ENCODE peak calls at places on chromosomes 3 and 15, in five cellular contexts. M is IMR-90, F is kidney epithelial cell, X is GM12864, Z is thoracic aorta. T is an unnamed sample.
A peak's percentile ranks its signal among the peaks of the same experiment; 100 is the strongest.

GRCh38 chr3:141126661-141127343 is 75.7 kb downstream of the SPSB4 start:
- DNase-seq in M (no peak), F (no peak), X (no peak), Z (no peak), T (no peak)

GRCh38 chr15:54636147-54636546 is 560.6 kb downstream of the RSL24D1 start:
- DNase-seq in M (no peak), F (no peak), X (no peak), Z (no peak), T (no peak)

GRCh38 chr3:149179225-149179624 is 42.4 kb downstream of the CP start:
- DNase-seq in M (peak; percentile 78), F (no peak), X (no peak), Z (no peak), T (no peak)

GRCh38 chr15:64702816-64703631 is 72.4 kb downstream of the RBPMS2 start:
- DNase-seq in M (peak; percentile 80), F (no peak), X (peak; percentile 55), Z (peak; percentile 96), T (peak; percentile 96)

GRCh38 chr15:82093325-82093724 is 47.5 kb upstream of the MEX3B start:
- DNase-seq in M (no peak), F (no peak), X (no peak), Z (no peak), T (no peak)

GRCh38 chr3:165206454-165207266 is 10.5 kb upstream of the SLITRK3 start:
- DNase-seq in M (peak; percentile 65), F (peak; percentile 28), X (peak; percentile 10), Z (no peak), T (no peak)

GRCh38 chr3:50336452-50337174 is 4.0 kb downstream of the RASSF1 start:
- DNase-seq in M (peak; percentile 28), F (no peak), X (no peak), Z (no peak), T (no peak)

GRCh38 chr3:11530153-11530721 is 113.5 kb downstream of the VGLL4 start:
- DNase-seq in M (peak; percentile 98), F (peak; percentile 71), X (no peak), Z (no peak), T (no peak)

GRCh38 chr3:171831936-171832335 is 11.2 kb upstream of the TMEM212 start:
- DNase-seq in M (peak; percentile 68), F (no peak), X (no peak), Z (no peak), T (no peak)

GRCh38 chr3:197309528-197310361 is 11.3 kb upstream of the DLG1 start:
- DNase-seq in M (peak; percentile 93), F (peak; percentile 89), X (no peak), Z (no peak), T (no peak)

GRCh38 chr3:31392568-31392967 is 140.2 kb upstream of the STT3B start:
- DNase-seq in M (no peak), F (no peak), X (peak; percentile 31), Z (no peak), T (no peak)

GRCh38 chr15:40234783-40235182 is 4.1 kb upstream of the PAK6 start:
- DNase-seq in M (no peak), F (no peak), X (no peak), Z (no peak), T (no peak)

GRCh38 chr15:48680841-48681240 is 35.3 kb upstream of the FBN1 start:
- DNase-seq in M (peak; percentile 97), F (no peak), X (no peak), Z (no peak), T (no peak)

GRCh38 chr15:94829887-94830884 is 598.8 kb downstream of the MCTP2 start:
- DNase-seq in M (no peak), F (no peak), X (no peak), Z (no peak), T (no peak)

GRCh38 chr3:161420746-161421145 is 49.4 kb upstream of the SPTSSB start:
- DNase-seq in M (peak; percentile 34), F (no peak), X (no peak), Z (no peak), T (no peak)

GRCh38 chr15:73264881-73265280 is 103.9 kb downstream of the HCN4 start:
- DNase-seq in M (no peak), F (no peak), X (no peak), Z (no peak), T (no peak)

GRCh38 chr3:135458539-135458938 is 507.0 kb upstream of the PPP2R3A start:
- DNase-seq in M (no peak), F (no peak), X (no peak), Z (no peak), T (no peak)

GRCh38 chr3:135454890-135455289 is 510.6 kb upstream of the PPP2R3A start:
- DNase-seq in M (no peak), F (no peak), X (no peak), Z (no peak), T (no peak)

GRCh38 chr3:135452881-135453280 is 512.6 kb upstream of the PPP2R3A start:
- DNase-seq in M (no peak), F (no peak), X (no peak), Z (no peak), T (no peak)

GRCh38 chr3:135453333-135453732 is 512.2 kb upstream of the PPP2R3A start:
- DNase-seq in M (no peak), F (no peak), X (no peak), Z (no peak), T (no peak)

GRCh38 chr3:135456182-135456790 is 509.2 kb upstream of the PPP2R3A start:
- DNase-seq in M (no peak), F (no peak), X (no peak), Z (no peak), T (no peak)
- TF ChIP-seq CTCF in M (no peak), F (no peak), X (no peak), Z (no peak), T (no peak)

GRCh38 chr3:132726341-132726823 is 4.2 kb upstream of the NPHP3 start:
- DNase-seq in M (peak; percentile 22), F (no peak), X (no peak), Z (no peak), T (no peak)

GRCh38 chr3:132723024-132723462 is 834 bp upstream of the NPHP3 start:
- DNase-seq in M (no peak), F (no peak), X (no peak), Z (no peak), T (no peak)

GRCh38 chr3:132722165-132723023 is at the start of gene NPHP3:
- DNase-seq in M (peak; percentile 96), F (peak; percentile 69), X (peak; percentile 82), Z (peak; percentile 94), T (peak; percentile 82)

GRCh38 chr3:132723551-132723950 is 1.3 kb upstream of the NPHP3 start:
- DNase-seq in M (peak; percentile 28), F (no peak), X (no peak), Z (no peak), T (no peak)

GRCh38 chr3:132721479-132722164 is 587 bp downstream of the NPHP3 start:
- DNase-seq in M (peak; percentile 67), F (no peak), X (no peak), Z (peak; percentile 36), T (no peak)
- TF ChIP-seq CTCF in M (peak; percentile 28), F (peak; percentile 26), X (peak; percentile 6), Z (peak; percentile 53), T (no peak)

GRCh38 chr3:169345662-169346331 is 317.7 kb downstream of the MECOM start:
- DNase-seq in M (no peak), F (no peak), X (no peak), Z (no peak), T (no peak)
- TF ChIP-seq CTCF in M (no peak), F (peak; percentile 4), X (no peak), Z (no peak), T (no peak)

DNA sequence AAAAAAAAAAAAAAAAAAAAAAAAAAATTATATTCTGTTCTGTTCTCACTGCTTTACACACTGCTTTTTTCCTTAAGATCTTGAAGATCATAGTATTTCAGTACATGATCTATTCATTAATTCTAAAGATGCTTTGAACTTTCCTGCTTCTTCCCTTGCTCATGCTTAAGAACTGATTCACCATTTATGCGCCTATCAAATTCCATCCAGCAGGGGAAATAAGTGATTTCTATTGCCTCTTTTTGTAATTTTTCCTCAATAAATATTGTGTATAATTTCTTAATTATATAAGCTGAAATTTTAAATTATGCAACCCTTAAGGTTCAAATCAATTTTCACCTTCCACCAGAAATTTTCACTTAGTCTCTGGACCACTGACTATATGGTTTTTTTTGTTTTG is 10.6 kb downstream of the DENND6A start:
- DNase-seq in M (peak; percentile 53), F (no peak), X (no peak), Z (no peak), T (no peak)
- TF ChIP-seq CTCF in M (peak; percentile 40), F (peak; percentile 18), X (no peak), Z (no peak), T (no peak)

DNA sequence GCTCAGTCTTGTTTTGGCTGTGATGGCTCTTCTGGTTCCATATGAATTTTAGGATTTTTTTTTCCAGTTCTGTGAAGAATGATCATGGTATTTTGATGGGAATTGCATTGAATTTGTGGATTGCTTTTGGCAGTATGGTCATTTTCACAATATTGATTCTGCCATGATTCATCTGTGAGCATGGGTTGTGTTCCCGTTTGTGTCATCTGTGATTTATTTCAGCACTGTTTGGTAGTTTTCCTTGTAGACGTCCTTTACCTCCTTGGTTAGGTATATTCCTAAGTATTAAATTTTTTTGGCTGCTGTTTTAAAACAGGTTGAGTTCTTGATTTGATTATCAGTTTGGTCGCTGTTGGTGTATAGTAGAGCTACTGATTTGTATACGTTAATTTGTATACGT is 18.5 kb downstream of the TCF12 start:
- DNase-seq in M (no peak), F (no peak), X (no peak), Z (no peak), T (no peak)
- TF ChIP-seq CTCF in M (no peak), F (no peak), X (no peak), Z (no peak), T (no peak)

T was measured in activated B cell treated with CpG ODN at 0.5 μM for 24 hours.